ENCODE peak calls at places on chromosomes 4 and X, in eight cellular contexts. One of them, this sample, is unnamed.

GRCh38 chr4:17642404-17642783 is 28.0 kb downstream of the MED28 start:
- DNase-seq in natural killer cell treated with Interleukin-12 subunit alpha and Interleukin-12 subunit beta and Interleukin-15 and Interleukin-18, amount 100 ng/mL, for 72 hours: no peak
- DNase-seq in effector memory CD8-positive, alpha-beta T cell: no peak
- DNase-seq in substantia nigra: no peak
- DNase-seq in activated CD4-positive, alpha-beta T cell treated with anti-CD3 and anti-CD28 coated beads, Interleukin-2, amount 50 U/mL, for 24 hours: no peak
- DNase-seq in gastrocnemius medialis: no peak
- DNase-seq in esophagus squamous epithelium: no peak
- DNase-seq in ELR: no peak
- DNase-seq in this sample: no peak

GRCh38 chr4:8314691-8315255 is 45.2 kb downstream of the HTRA3 start:
- DNase-seq in esophagus squamous epithelium: no peak
- DNase-seq in effector memory CD8-positive, alpha-beta T cell: no peak
- DNase-seq in natural killer cell treated with Interleukin-12 subunit alpha and Interleukin-12 subunit beta and Interleukin-15 and Interleukin-18, amount 100 ng/mL, for 72 hours: no peak
- DNase-seq in ELR: no peak
- DNase-seq in gastrocnemius medialis: no peak
- DNase-seq in activated CD4-positive, alpha-beta T cell treated with anti-CD3 and anti-CD28 coated beads, Interleukin-2, amount 50 U/mL, for 24 hours: no peak
- DNase-seq in substantia nigra: no peak
- DNase-seq in this sample: no peak

GRCh38 chr4:41294445-41295062 is 37.8 kb downstream of the UCHL1 start:
- DNase-seq in ELR: peak; percentile 13
- DNase-seq in natural killer cell treated with Interleukin-12 subunit alpha and Interleukin-12 subunit beta and Interleukin-15 and Interleukin-18, amount 100 ng/mL, for 72 hours: no peak
- DNase-seq in activated CD4-positive, alpha-beta T cell treated with anti-CD3 and anti-CD28 coated beads, Interleukin-2, amount 50 U/mL, for 24 hours: no peak
- DNase-seq in substantia nigra: no peak
- DNase-seq in gastrocnemius medialis: no peak
- DNase-seq in effector memory CD8-positive, alpha-beta T cell: no peak
- DNase-seq in esophagus squamous epithelium: no peak
- DNase-seq in this sample: no peak

GRCh38 chr4:7324651-7325121 is 110.0 kb downstream of the PSAPL1 start:
- DNase-seq in gastrocnemius medialis: no peak
- DNase-seq in activated CD4-positive, alpha-beta T cell treated with anti-CD3 and anti-CD28 coated beads, Interleukin-2, amount 50 U/mL, for 24 hours: no peak
- DNase-seq in ELR: no peak
- DNase-seq in esophagus squamous epithelium: no peak
- DNase-seq in substantia nigra: no peak
- DNase-seq in effector memory CD8-positive, alpha-beta T cell: peak; percentile 63
- DNase-seq in natural killer cell treated with Interleukin-12 subunit alpha and Interleukin-12 subunit beta and Interleukin-15 and Interleukin-18, amount 100 ng/mL, for 72 hours: no peak
- DNase-seq in this sample: no peak

GRCh38 chr4:17587094-17587822 is 10.3 kb downstream of the LAP3 start:
- DNase-seq in ELR: no peak
- DNase-seq in effector memory CD8-positive, alpha-beta T cell: no peak
- DNase-seq in substantia nigra: no peak
- DNase-seq in gastrocnemius medialis: no peak
- DNase-seq in activated CD4-positive, alpha-beta T cell treated with anti-CD3 and anti-CD28 coated beads, Interleukin-2, amount 50 U/mL, for 24 hours: no peak
- DNase-seq in esophagus squamous epithelium: no peak
- DNase-seq in natural killer cell treated with Interleukin-12 subunit alpha and Interleukin-12 subunit beta and Interleukin-15 and Interleukin-18, amount 100 ng/mL, for 72 hours: no peak
- DNase-seq in this sample: no peak

GRCh38 chrX:135973025-135973547 is 702 bp downstream of the MMGT1 start:
- DNase-seq in gastrocnemius medialis: no peak
- DNase-seq in substantia nigra: no peak
- DNase-seq in esophagus squamous epithelium: no peak
- DNase-seq in natural killer cell treated with Interleukin-12 subunit alpha and Interleukin-12 subunit beta and Interleukin-15 and Interleukin-18, amount 100 ng/mL, for 72 hours: no peak
- DNase-seq in activated CD4-positive, alpha-beta T cell treated with anti-CD3 and anti-CD28 coated beads, Interleukin-2, amount 50 U/mL, for 24 hours: no peak
- DNase-seq in effector memory CD8-positive, alpha-beta T cell: no peak
- DNase-seq in ELR: peak; percentile 33
- DNase-seq in this sample: peak; percentile 2

GRCh38 chr4:117064297-117064696 is 21.1 kb downstream of the TRAM1L1 start:
- DNase-seq in natural killer cell treated with Interleukin-12 subunit alpha and Interleukin-12 subunit beta and Interleukin-15 and Interleukin-18, amount 100 ng/mL, for 72 hours: no peak
- DNase-seq in ELR: peak; percentile 60
- DNase-seq in gastrocnemius medialis: no peak
- DNase-seq in substantia nigra: no peak
- DNase-seq in activated CD4-positive, alpha-beta T cell treated with anti-CD3 and anti-CD28 coated beads, Interleukin-2, amount 50 U/mL, for 24 hours: no peak
- DNase-seq in esophagus squamous epithelium: no peak
- DNase-seq in effector memory CD8-positive, alpha-beta T cell: no peak
- DNase-seq in this sample: peak; percentile 1

GRCh38 chr4:98625920-98626319 is 32.5 kb downstream of the TSPAN5 start:
- DNase-seq in ELR: no peak
- DNase-seq in gastrocnemius medialis: no peak
- DNase-seq in esophagus squamous epithelium: no peak
- DNase-seq in activated CD4-positive, alpha-beta T cell treated with anti-CD3 and anti-CD28 coated beads, Interleukin-2, amount 50 U/mL, for 24 hours: no peak
- DNase-seq in substantia nigra: no peak
- DNase-seq in natural killer cell treated with Interleukin-12 subunit alpha and Interleukin-12 subunit beta and Interleukin-15 and Interleukin-18, amount 100 ng/mL, for 72 hours: no peak
- DNase-seq in effector memory CD8-positive, alpha-beta T cell: no peak
- DNase-seq in this sample: no peak

GRCh38 chr4:40409835-40410234 is 74.7 kb downstream of the CHRNA9 start:
- DNase-seq in natural killer cell treated with Interleukin-12 subunit alpha and Interleukin-12 subunit beta and Interleukin-15 and Interleukin-18, amount 100 ng/mL, for 72 hours: no peak
- DNase-seq in effector memory CD8-positive, alpha-beta T cell: no peak
- DNase-seq in ELR: peak; percentile 62
- DNase-seq in esophagus squamous epithelium: no peak
- DNase-seq in gastrocnemius medialis: no peak
- DNase-seq in activated CD4-positive, alpha-beta T cell treated with anti-CD3 and anti-CD28 coated beads, Interleukin-2, amount 50 U/mL, for 24 hours: no peak
- DNase-seq in substantia nigra: no peak
- DNase-seq in this sample: no peak

GRCh38 chrX:12563121-12563520 is 228.1 kb upstream of the PRPS2 start:
- DNase-seq in ELR: peak; percentile 32
- DNase-seq in gastrocnemius medialis: no peak
- DNase-seq in substantia nigra: no peak
- DNase-seq in activated CD4-positive, alpha-beta T cell treated with anti-CD3 and anti-CD28 coated beads, Interleukin-2, amount 50 U/mL, for 24 hours: no peak
- DNase-seq in natural killer cell treated with Interleukin-12 subunit alpha and Interleukin-12 subunit beta and Interleukin-15 and Interleukin-18, amount 100 ng/mL, for 72 hours: no peak
- DNase-seq in effector memory CD8-positive, alpha-beta T cell: no peak
- DNase-seq in esophagus squamous epithelium: no peak
- DNase-seq in this sample: no peak

GRCh38 chr4:84582988-84583870 is at the start of gene CDS1:
- DNase-seq in substantia nigra: peak; percentile 35
- DNase-seq in gastrocnemius medialis: no peak
- DNase-seq in natural killer cell treated with Interleukin-12 subunit alpha and Interleukin-12 subunit beta and Interleukin-15 and Interleukin-18, amount 100 ng/mL, for 72 hours: no peak
- DNase-seq in esophagus squamous epithelium: no peak
- DNase-seq in activated CD4-positive, alpha-beta T cell treated with anti-CD3 and anti-CD28 coated beads, Interleukin-2, amount 50 U/mL, for 24 hours: no peak
- DNase-seq in ELR: peak; percentile 18
- DNase-seq in effector memory CD8-positive, alpha-beta T cell: peak; percentile 32
- DNase-seq in this sample: peak; percentile 18